ENCODE peak calls at places on chromosomes 13 and 19, in five cellular contexts. T is B cell, R is heart right ventricle, D is colonic mucosa, K is CD14-positive monocyte. U is an unnamed sample.

GRCh38 chr19:16207490-16208025 is 9.8 kb downstream of the AP1M1 start:
- DNase-seq in R (no peak), T (no peak), D (no peak), K (peak), U (no peak)

GRCh38 chr19:37304190-37304883 is 66.6 kb upstream of the ZNF527 start:
- DNase-seq in R (peak), K (no peak), T (peak), D (no peak), U (no peak)

GRCh38 chr19:44625531-44626066 is 12.2 kb downstream of the IGSF23 start:
- DNase-seq in T (no peak), K (no peak), R (no peak), D (no peak), U (no peak)

GRCh38 chr13:110343241-110343865 is 36.3 kb downstream of the COL4A2 start:
- DNase-seq in D (no peak), R (no peak), T (no peak), K (no peak), U (peak)

GRCh38 chr19:18029617-18030338 is 21.8 kb downstream of the ARRDC2 start:
- DNase-seq in R (no peak), T (no peak), D (peak), K (peak), U (no peak)

GRCh38 chr19:30228726-30229523 is 143.3 kb upstream of the ZNF536 start:
- DNase-seq in T (no peak), R (no peak), K (no peak), D (no peak), U (no peak)

GRCh38 chr19:16088985-16089846 is 12.9 kb downstream of the TPM4 start:
- DNase-seq in K (no peak), R (no peak), T (no peak), D (no peak), U (no peak)

GRCh38 chr13:85241045-85241444 is 558.2 kb downstream of the SLITRK6 start:
- DNase-seq in T (no peak), K (no peak), R (no peak), D (no peak), U (no peak)

GRCh38 chr13:113023694-113024430 is 54.8 kb downstream of the MCF2L start:
- DNase-seq in R (peak), T (no peak), D (no peak), K (no peak), U (no peak)

GRCh38 chr13:94315188-94315587 is 164.3 kb downstream of the DCT start:
- DNase-seq in T (no peak), K (no peak), R (no peak), D (no peak), U (no peak)

GRCh38 chr13:41652735-41653361 is 195.5 kb downstream of the RGCC start:
- DNase-seq in T (peak), D (no peak), K (no peak), R (no peak), U (no peak)

GRCh38 chr13:75635621-75636338 is at the start of gene LMO7:
- DNase-seq in K (no peak), T (peak), R (peak), D (peak), U (peak)

GRCh38 chr19:3505598-3506383 is at the start of gene FZR1:
- DNase-seq in R (peak), T (peak), D (peak), K (peak), U (peak)

GRCh38 chr13:22173605-22174004 is 502.7 kb downstream of the FGF9 start:
- DNase-seq in T (no peak), K (no peak), D (no peak), R (no peak), U (no peak)

GRCh38 chr19:947707-948533 is 22.1 kb downstream of the ARID3A start:
- DNase-seq in D (peak), K (peak), T (peak), R (peak), U (no peak)

GRCh38 chr13:98405107-98405571 is 171.8 kb downstream of the STK24 start:
- DNase-seq in T (no peak), K (no peak), R (no peak), D (no peak), U (no peak)

GRCh38 chr13:71831716-71832115 is 35.3 kb downstream of the DACH1 start:
- DNase-seq in K (no peak), R (no peak), T (no peak), D (no peak), U (no peak)

GRCh38 chr19:9793051-9793591 is 24.6 kb upstream of the ZNF846 start:
- DNase-seq in R (peak), K (peak), D (peak), T (no peak), U (no peak)

GRCh38 chr13:107138987-107139386 is 571.0 kb upstream of the ARGLU1 start:
- DNase-seq in D (no peak), R (no peak), T (no peak), K (no peak), U (no peak)

GRCh38 chr19:2271516-2272103 is 10.4 kb downstream of the PEAK3 start:
- DNase-seq in K (peak), D (no peak), T (no peak), R (no peak), U (no peak)

GRCh38 chr19:42030605-42031004 is 36.6 kb upstream of the ATP1A3 start:
- DNase-seq in R (no peak), K (no peak), D (no peak), T (no peak), U (no peak)

GRCh38 chr19:58476498-58477015 is 405 bp downstream of the ZNF446 start:
- DNase-seq in D (no peak), R (no peak), K (no peak), T (no peak), U (no peak)

GRCh38 chr19:45667620-45668341 is at the start of gene GIPR:
- DNase-seq in K (peak), R (peak), D (peak), T (peak), U (no peak)

GRCh38 chr13:113562085-113562749 is 22.3 kb upstream of the TFDP1 start:
- DNase-seq in R (peak), D (peak), T (peak), K (no peak), U (peak)

DNA sequence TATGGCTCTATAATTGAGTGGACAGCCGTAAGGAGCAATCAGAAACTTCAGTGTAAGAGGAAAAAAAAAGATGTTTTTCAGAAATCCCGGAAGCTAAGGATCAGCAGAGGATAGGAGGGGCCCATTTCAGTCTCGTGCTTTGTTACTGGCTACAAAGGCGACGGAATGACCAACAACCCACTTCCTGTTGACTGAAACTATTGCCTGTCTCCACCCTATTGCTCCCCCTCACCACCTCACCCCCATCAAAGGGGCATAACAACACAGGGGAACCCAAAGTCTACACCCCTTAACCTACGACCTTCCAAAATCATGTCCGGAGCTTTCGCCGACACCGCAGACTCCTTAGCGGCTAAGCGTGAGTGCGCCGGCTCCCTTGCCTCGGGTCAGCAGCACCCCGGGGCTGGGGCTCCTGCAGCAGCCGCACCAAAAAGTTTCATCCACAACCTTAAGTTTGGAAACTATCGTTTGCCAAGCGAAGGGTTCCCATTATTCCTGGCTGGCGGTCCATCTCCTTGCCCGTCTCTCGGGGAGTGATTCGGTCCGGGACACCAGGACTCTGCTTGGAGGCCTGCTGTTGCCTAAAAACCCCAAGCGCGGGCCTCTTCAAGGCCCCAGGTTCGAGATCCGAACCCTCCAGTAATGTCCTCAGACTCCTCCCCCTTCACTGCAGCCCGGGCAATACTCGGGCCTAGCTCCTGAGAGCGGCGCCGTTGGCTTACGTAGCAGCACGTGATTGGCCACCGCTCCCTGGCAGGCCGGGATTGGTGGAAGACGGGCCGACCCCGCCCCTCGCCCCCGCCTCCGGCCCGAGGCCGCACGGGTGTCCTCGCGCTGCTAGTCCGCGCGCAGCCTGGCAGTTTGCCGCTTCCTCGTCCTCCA is at the start of gene TPP2:
- DNase-seq in D (peak), K (peak), T (peak), R (peak), U (peak)
- TF ChIP-seq CTCF in D (no peak), K (no peak), T (no peak), R (no peak), U (no peak)

GRCh38 chr19:5864725-5865486 is 5.4 kb downstream of the FUT5 start:
- DNase-seq in T (no peak), D (no peak), K (no peak), R (no peak), U (no peak)
- TF ChIP-seq CTCF in T (no peak), D (no peak), K (peak), R (no peak), U (no peak)

DNA sequence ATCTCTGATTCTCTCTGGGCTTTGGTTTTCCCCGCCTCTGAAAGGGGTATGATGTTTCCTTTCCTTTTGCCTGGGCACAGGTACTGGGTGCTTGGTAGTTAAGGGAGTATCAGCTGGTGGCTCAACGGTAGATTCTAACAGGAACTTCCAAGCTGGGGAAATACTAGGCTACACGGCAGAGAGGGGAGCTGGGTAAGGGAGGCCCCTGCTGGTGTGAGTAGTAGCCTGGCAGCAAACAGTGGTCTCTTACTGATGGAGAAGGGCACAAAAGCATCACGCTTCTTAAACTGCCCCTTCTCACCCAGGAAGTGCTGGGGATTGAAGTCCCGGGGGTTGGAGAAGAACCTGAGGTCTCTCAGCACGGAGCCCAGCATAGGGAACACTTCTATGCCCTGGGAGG is 26.9 kb upstream of the CYP2A7 start:
- DNase-seq in T (peak), D (no peak), R (no peak), K (no peak), U (no peak)
- TF ChIP-seq CTCF in T (no peak), D (no peak), R (peak), K (no peak), U (peak)

GRCh38 chr13:44180876-44181536 is 192.6 kb upstream of the SERP2 start:
- DNase-seq in K (no peak), R (no peak), D (no peak), T (no peak), U (no peak)

GRCh38 chr13:44189085-44189484 is 184.5 kb upstream of the SERP2 start:
- DNase-seq in T (no peak), R (no peak), D (no peak), K (no peak), U (no peak)

GRCh38 chr13:44188257-44188656 is 185.4 kb upstream of the SERP2 start:
- DNase-seq in T (no peak), D (no peak), R (no peak), K (no peak), U (no peak)

GRCh38 chr13:44181938-44182337 is 191.7 kb upstream of the SERP2 start:
- DNase-seq in R (no peak), K (no peak), D (no peak), T (no peak), U (no peak)

GRCh38 chr13:44184740-44185139 is 188.9 kb upstream of the SERP2 start:
- DNase-seq in T (no peak), D (no peak), K (no peak), R (no peak), U (no peak)
- TF ChIP-seq CTCF in T (no peak), D (no peak), K (no peak), R (no peak), U (no peak)

GRCh38 chr13:45575146-45575829 is 40.3 kb downstream of the ERICH6B start:
- DNase-seq in K (no peak), R (no peak), D (no peak), T (no peak), U (no peak)
- TF ChIP-seq CTCF in K (no peak), R (no peak), D (no peak), T (no peak), U (no peak)

GRCh38 chr19:7522923-7523667 is 671 bp downstream of the MCOLN1 start:
- DNase-seq in D (no peak), K (no peak), R (no peak), T (no peak), U (no peak)

GRCh38 chr19:7522072-7522922 is at the start of gene MCOLN1:
- DNase-seq in K (peak), R (peak), D (peak), T (peak), U (peak)

GRCh38 chr19:7519411-7520130 is 2.9 kb upstream of the MCOLN1 start:
- DNase-seq in R (no peak), T (peak), D (no peak), K (no peak), U (no peak)

GRCh38 chr19:7520131-7521051 is 2.0 kb upstream of the MCOLN1 start:
- DNase-seq in D (no peak), R (no peak), T (no peak), K (no peak), U (no peak)

GRCh38 chr19:7521551-7522071 is 813 bp upstream of the MCOLN1 start:
- DNase-seq in T (no peak), R (no peak), K (no peak), D (no peak), U (no peak)
- TF ChIP-seq CTCF in T (no peak), R (no peak), K (no peak), D (no peak), U (no peak)

GRCh38 chr19:19055701-19056100 is 8.1 kb upstream of the SLC25A42 start:
- DNase-seq in R (no peak), K (no peak), T (no peak), D (no peak), U (no peak)

GRCh38 chr19:19054939-19055440 is 8.8 kb upstream of the SLC25A42 start:
- DNase-seq in K (no peak), R (no peak), T (no peak), D (no peak), U (no peak)

GRCh38 chr19:19054315-19054938 is 9.4 kb upstream of the SLC25A42 start:
- DNase-seq in T (no peak), R (no peak), K (no peak), D (no peak), U (no peak)

GRCh38 chr19:19051478-19052213 is 12.1 kb upstream of the SLC25A42 start:
- DNase-seq in R (no peak), K (no peak), T (no peak), D (no peak), U (no peak)

GRCh38 chr19:19053508-19054314 is 10.1 kb upstream of the SLC25A42 start:
- DNase-seq in D (peak), R (peak), K (no peak), T (peak), U (no peak)
- TF ChIP-seq CTCF in D (peak), R (peak), K (peak), T (peak), U (peak)

U was measured in coronary artery.